ENCODE peak calls at places on chromosome 15, in eight cellular contexts. B, Z, G, M, H, D, F and N are unnamed samples.
A peak's percentile ranks its signal among the peaks of the same experiment; 100 is the strongest.

GRCh38 chr15:56978898-56979662 is 60.6 kb downstream of the TCF12 start:
- DNase-seq in M (peak; percentile 22), H (no peak), Z (no peak), D (no peak), G (no peak), B (no peak), F (no peak), N (peak; percentile 66)

GRCh38 chr15:99507016-99507731 is 58.6 kb upstream of the MEF2A start:
- DNase-seq in D (no peak), B (no peak), Z (no peak), H (peak; percentile 88), F (peak; percentile 21), G (no peak), M (peak; percentile 93), N (no peak)

GRCh38 chr15:64640146-64640868 is 135.1 kb downstream of the RBPMS2 start:
- DNase-seq in F (peak; percentile 35), B (no peak), G (no peak), M (peak; percentile 82), H (no peak), Z (no peak), D (no peak), N (no peak)

GRCh38 chr15:73972984-73973682 is 19.0 kb downstream of the STOML1 start:
- DNase-seq in Z (peak; percentile 91), H (peak; percentile 87), M (peak; percentile 84), F (peak; percentile 79), G (peak; percentile 74), B (peak; percentile 89), D (no peak), N (peak; percentile 73)

GRCh38 chr15:25738171-25738792 is 124.8 kb downstream of the ATP10A start:
- DNase-seq in H (no peak), Z (no peak), M (peak; percentile 36), B (no peak), G (no peak), D (no peak), F (no peak), N (no peak)

GRCh38 chr15:99578809-99579208 is 13.0 kb downstream of the MEF2A start:
- DNase-seq in Z (no peak), M (no peak), H (no peak), F (no peak), D (no peak), G (no peak), B (no peak), N (no peak)

GRCh38 chr15:44861917-44862316 is 94.6 kb upstream of the TERB2 start:
- DNase-seq in G (no peak), H (no peak), F (no peak), B (no peak), M (no peak), Z (no peak), D (no peak), N (no peak)

GRCh38 chr15:60179786-60180391 is 175.8 kb downstream of the FOXB1 start:
- DNase-seq in M (peak; percentile 74), G (no peak), Z (no peak), B (peak; percentile 58), D (peak; percentile 19), F (peak; percentile 25), H (peak; percentile 76), N (peak; percentile 56)

GRCh38 chr15:100332231-100332630 is 9.5 kb downstream of the ADAMTS17 start:
- DNase-seq in G (no peak), B (no peak), H (no peak), Z (no peak), F (no peak), M (no peak), D (no peak), N (no peak)

GRCh38 chr15:57443486-57443885 is 67.2 kb downstream of the CGNL1 start:
- DNase-seq in G (no peak), H (no peak), F (no peak), B (no peak), D (no peak), Z (no peak), M (no peak), N (no peak)

GRCh38 chr15:35784745-35785144 is 238.8 kb upstream of the DPH6 start:
- DNase-seq in G (no peak), D (no peak), B (no peak), F (no peak), Z (no peak), H (peak; percentile 22), M (no peak), N (no peak)

GRCh38 chr15:29568840-29569532 is 253.3 kb downstream of the TJP1 start:
- DNase-seq in D (no peak), H (peak; percentile 8), F (peak; percentile 23), G (no peak), B (peak; percentile 31), M (no peak), Z (peak; percentile 55), N (no peak)

GRCh38 chr15:97316362-97316761 is 644.1 kb upstream of the ARRDC4 start:
- DNase-seq in F (no peak), M (no peak), H (no peak), D (no peak), G (no peak), Z (no peak), B (peak; percentile 20), N (no peak)

GRCh38 chr15:67882487-67883227 is 42.8 kb upstream of the RNU6-1 start:
- DNase-seq in F (no peak), B (no peak), G (no peak), M (no peak), D (no peak), Z (no peak), H (peak; percentile 45), N (no peak)

GRCh38 chr15:56428821-56429458 is 36.0 kb downstream of the MNS1 start:
- DNase-seq in F (peak; percentile 32), B (no peak), D (peak; percentile 16), H (peak; percentile 67), M (peak; percentile 58), G (no peak), Z (no peak), N (peak; percentile 11)

GRCh38 chr15:31080618-31081017 is 20.9 kb downstream of the TRPM1 start:
- DNase-seq in B (no peak), D (no peak), F (no peak), G (peak; percentile 33), Z (peak; percentile 91), H (peak; percentile 31), M (peak; percentile 46), N (no peak)

GRCh38 chr15:92848464-92848851 is 51.7 kb upstream of the CHD2 start:
- DNase-seq in G (no peak), D (no peak), B (no peak), F (no peak), M (no peak), H (no peak), Z (no peak), N (no peak)

GRCh38 chr15:67120839-67121540 is 55.6 kb downstream of the SMAD3 start:
- DNase-seq in H (peak; percentile 96), Z (no peak), D (no peak), B (peak; percentile 79), F (no peak), G (peak; percentile 90), M (peak; percentile 93), N (peak; percentile 72)

GRCh38 chr15:90932660-90932991 is 277 bp upstream of the HDDC3 start:
- DNase-seq in F (no peak), D (no peak), G (no peak), Z (no peak), M (no peak), H (no peak), B (no peak), N (no peak)
- TF ChIP-seq CTCF in F (no peak), D (no peak), G (peak; percentile 3), Z (no peak), M (no peak), H (no peak), B (peak; percentile 1), N (peak; percentile 51)

GRCh38 chr15:81294501-81294850 is 29.5 kb downstream of the STARD5 start:
- DNase-seq in H (no peak), M (no peak), D (no peak), G (no peak), B (no peak), F (no peak), Z (peak; percentile 48), N (no peak)
- TF ChIP-seq CTCF in H (no peak), M (no peak), D (peak; percentile 73), G (no peak), B (no peak), F (peak; percentile 14), Z (no peak), N (no peak)

DNA sequence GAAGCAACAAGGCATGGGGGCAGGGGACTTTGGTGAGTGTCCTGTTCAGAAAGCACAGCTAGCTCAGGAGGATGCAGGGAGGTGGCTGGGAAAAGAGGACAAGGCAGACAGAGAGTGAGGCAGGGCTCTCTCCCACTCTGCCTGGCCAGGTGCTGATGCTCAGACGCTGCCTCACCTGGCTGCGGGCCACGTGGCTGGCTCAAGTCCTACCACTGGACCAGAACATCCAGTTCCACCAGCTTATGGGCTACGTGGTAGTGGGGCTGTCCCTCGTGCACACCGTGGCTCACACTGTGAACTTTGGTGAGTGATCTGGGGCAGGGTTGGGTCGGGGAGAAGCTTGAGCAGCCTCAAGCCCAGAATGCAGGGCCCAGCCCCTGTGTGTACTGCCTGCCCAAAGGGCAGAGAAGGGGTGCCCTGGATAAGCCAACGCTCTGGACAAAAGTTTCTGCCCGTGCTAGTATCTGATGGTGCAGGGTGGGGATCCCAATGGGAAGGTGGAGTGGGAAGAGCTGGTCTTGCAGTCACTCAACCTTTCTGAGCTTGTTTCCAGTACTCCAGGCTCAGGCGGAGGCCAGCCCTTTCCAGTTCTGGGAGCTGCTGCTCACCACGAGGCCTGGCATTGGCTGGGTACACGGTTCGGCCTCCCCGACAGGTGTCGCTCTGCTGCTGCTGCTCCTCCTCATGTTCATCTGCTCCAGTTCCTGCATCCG is 20.9 kb downstream of the NOX5 start:
- DNase-seq in D (no peak), H (peak; percentile 26), Z (peak; percentile 86), F (peak; percentile 23), B (peak; percentile 51), M (no peak), G (no peak), N (peak; percentile 15)
- TF ChIP-seq CTCF in D (peak; percentile 65), H (peak; percentile 39), Z (peak; percentile 74), F (peak; percentile 81), B (no peak), M (no peak), G (no peak), N (peak; percentile 63)

DNA sequence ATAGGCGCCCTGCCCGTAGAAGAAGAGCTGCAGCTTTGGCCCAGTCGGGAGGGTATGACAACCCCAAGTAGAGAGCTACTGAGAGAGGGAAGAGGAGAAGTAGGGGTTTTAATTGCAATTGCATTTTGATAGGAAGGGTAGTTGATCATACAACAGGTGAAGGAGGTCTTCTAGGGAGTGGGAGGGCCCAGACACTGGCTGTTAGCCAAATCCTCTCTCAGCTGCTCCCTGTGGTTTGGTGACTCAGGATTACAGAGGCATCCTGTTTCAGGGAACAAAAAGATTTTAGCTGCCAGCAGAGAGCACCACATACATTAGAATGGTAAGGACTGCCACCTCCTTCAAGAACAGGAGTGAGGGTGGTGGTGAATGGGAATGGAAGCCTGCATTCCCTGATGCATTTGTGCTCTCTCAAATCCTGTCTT is 408.9 kb upstream of the THBS1 start:
- DNase-seq in Z (peak; percentile 87), B (peak; percentile 79), H (peak; percentile 99), F (peak; percentile 85), M (peak; percentile 98), D (no peak), G (no peak), N (peak; percentile 96)
- TF ChIP-seq CTCF in Z (peak; percentile 74), B (no peak), H (peak; percentile 60), F (peak; percentile 89), M (peak; percentile 47), D (no peak), G (no peak), N (peak; percentile 81)

GRCh38 chr15:41284425-41285177 is 47.8 kb downstream of the OIP5 start:
- DNase-seq in D (no peak), H (peak; percentile 25), F (peak; percentile 32), B (no peak), M (peak; percentile 50), Z (no peak), G (no peak), N (no peak)
- TF ChIP-seq CTCF in D (no peak), H (no peak), F (no peak), B (no peak), M (no peak), Z (no peak), G (no peak), N (no peak)

GRCh38 chr15:66080791-66081475 is 172.6 kb downstream of the MEGF11 start:
- DNase-seq in G (no peak), F (peak; percentile 72), B (peak; percentile 60), M (peak; percentile 58), H (peak; percentile 63), Z (peak; percentile 66), D (no peak), N (peak; percentile 45)
- TF ChIP-seq CTCF in G (no peak), F (peak; percentile 69), B (peak; percentile 22), M (no peak), H (no peak), Z (peak; percentile 68), D (peak; percentile 9), N (peak; percentile 36)